ENCODE peak calls at places on chromosomes 4 and X, in ten cellular contexts. S, Q, I, C, V, U, K, R, Z and O are unnamed samples.
A peak's percentile ranks its signal among the peaks of the same experiment; 100 is the strongest.

GRCh38 chr4:168291242-168291641 is 27.3 kb downstream of the DDX60 start:
- DNase-seq in Z (no peak), V (no peak), K (no peak), U (no peak), S (no peak), C (no peak), R (no peak), Q (no peak), I (no peak), O (no peak)

GRCh38 chr4:28557755-28558154 is 1697.1 kb downstream of the STIM2 start:
- DNase-seq in V (no peak), Z (no peak), U (no peak), I (no peak), S (no peak), C (no peak), K (no peak), Q (no peak), R (peak; percentile 77), O (no peak)

GRCh38 chrX:2676794-2677675 is 14.1 kb upstream of the CD99 start:
- DNase-seq in V (no peak), C (no peak), I (no peak), U (no peak), Z (no peak), S (no peak), K (no peak), R (no peak), Q (no peak), O (no peak)

GRCh38 chr4:69859140-69859539 is 805 bp downstream of the SULT1E1 start:
- DNase-seq in V (no peak), I (no peak), C (no peak), Q (no peak), R (no peak), U (no peak), K (no peak), S (no peak), Z (no peak), O (no peak)

GRCh38 chr4:7771056-7771455 is 168.6 kb downstream of the AFAP1 start:
- DNase-seq in S (no peak), K (no peak), Q (no peak), I (no peak), C (no peak), R (no peak), Z (no peak), U (no peak), V (peak; percentile 42), O (no peak)

GRCh38 chr4:73430188-73430587 is 5.8 kb upstream of the AFP start:
- DNase-seq in U (no peak), Z (no peak), V (no peak), C (no peak), I (no peak), Q (no peak), S (no peak), R (no peak), K (no peak), O (no peak)

GRCh38 chr4:163161536-163162205 is 5.0 kb downstream of the NAF1 start:
- DNase-seq in Z (no peak), U (no peak), Q (no peak), R (peak; percentile 95), V (no peak), S (no peak), C (no peak), I (no peak), K (no peak), O (no peak)

GRCh38 chrX:384861-385260 is 1.8 kb downstream of the PPP2R3B start:
- DNase-seq in V (no peak), R (no peak), K (no peak), S (no peak), I (no peak), U (no peak), Q (no peak), C (no peak), Z (no peak), O (no peak)

GRCh38 chrX:11532291-11533075 is 133.2 kb downstream of the ARHGAP6 start:
- DNase-seq in R (peak; percentile 9), S (peak; percentile 56), V (no peak), Z (no peak), U (no peak), Q (no peak), C (peak; percentile 58), K (no peak), I (no peak), O (no peak)

GRCh38 chrX:55623100-55623499 is at the start of gene FOXR2:
- DNase-seq in Z (no peak), U (no peak), C (no peak), S (no peak), R (no peak), V (no peak), I (no peak), Q (no peak), K (no peak), O (no peak)

GRCh38 chr4:81389720-81390119 is 82.0 kb downstream of the RASGEF1B start:
- DNase-seq in Z (no peak), C (no peak), R (no peak), U (no peak), V (no peak), I (no peak), S (no peak), Q (no peak), K (no peak), O (no peak)

GRCh38 chr4:81392164-81392563 is 79.5 kb downstream of the RASGEF1B start:
- DNase-seq in V (no peak), U (no peak), Z (no peak), S (no peak), I (no peak), K (no peak), Q (no peak), C (no peak), R (no peak), O (no peak)

GRCh38 chr4:81398379-81398778 is 73.3 kb downstream of the RASGEF1B start:
- DNase-seq in S (no peak), Q (no peak), C (no peak), V (no peak), R (no peak), I (no peak), K (no peak), U (no peak), Z (no peak), O (no peak)

GRCh38 chr4:81397635-81398034 is 74.1 kb downstream of the RASGEF1B start:
- DNase-seq in Q (no peak), Z (no peak), V (no peak), I (no peak), C (no peak), K (no peak), S (no peak), R (no peak), U (no peak), O (no peak)

DNA sequence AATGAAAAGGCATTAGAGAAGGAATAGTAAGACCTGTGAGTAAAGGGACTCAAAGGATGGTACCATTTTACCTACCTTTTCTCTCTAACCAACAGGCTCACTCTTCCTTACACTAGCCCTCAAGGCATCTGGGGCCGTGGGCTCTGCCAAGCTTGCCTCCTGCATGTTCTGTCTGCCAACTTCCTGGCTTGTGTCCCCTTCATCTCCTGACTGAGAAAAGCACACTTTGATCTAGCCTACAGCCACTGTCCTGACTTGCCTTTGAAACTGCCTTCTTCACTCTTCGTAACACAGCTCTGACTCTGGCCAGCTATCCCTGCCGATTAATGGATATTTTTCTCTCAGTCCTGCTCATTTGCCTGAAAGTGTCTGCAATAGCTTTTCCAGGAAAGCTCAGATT is 76.5 kb downstream of the RASGEF1B start:
- DNase-seq in Z (no peak), S (no peak), U (no peak), K (no peak), Q (no peak), V (no peak), I (no peak), R (no peak), C (no peak), O (no peak)
- H3K4me1 ChIP-seq in Z (no peaks in the 10 kb centered on the region), S (no peaks in the 10 kb centered on the region), U (no peaks in the 10 kb centered on the region), K (no peaks in the 10 kb centered on the region), Q (no peaks in the 10 kb centered on the region), V (no peaks in the 10 kb centered on the region), I (no peaks in the 10 kb centered on the region), R (no peaks in the 10 kb centered on the region), C (no peaks in the 10 kb centered on the region), O (no peaks in the 10 kb centered on the region)

DNA sequence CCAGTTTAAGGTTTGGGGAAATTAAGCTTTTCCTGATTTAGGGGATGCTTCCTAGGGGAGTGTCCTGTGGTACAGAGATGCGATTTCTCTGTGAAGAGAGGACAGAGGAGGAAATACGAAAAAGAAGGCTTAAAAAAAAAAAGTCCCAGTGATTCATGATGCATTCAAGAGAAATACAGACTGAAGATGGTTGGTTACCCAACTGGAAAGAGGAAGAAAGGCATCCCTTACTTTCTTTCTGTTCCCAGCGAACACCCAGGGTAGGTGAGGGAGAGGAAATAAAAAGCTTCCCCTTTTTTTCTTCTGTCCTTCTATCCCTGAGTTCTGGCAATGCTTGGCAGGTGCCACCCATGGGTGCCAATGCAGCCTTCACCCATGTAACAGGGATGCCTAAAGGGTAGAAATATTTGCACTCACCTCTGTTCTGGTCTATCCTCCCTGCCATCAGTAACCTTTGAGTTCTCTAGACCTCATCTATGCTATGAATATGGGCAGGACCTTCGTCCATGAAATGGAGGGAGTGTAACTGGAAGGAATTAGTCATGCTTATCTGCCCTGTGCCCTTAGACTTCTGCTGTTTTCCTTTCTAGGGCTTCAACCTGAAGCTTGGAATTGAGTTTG is 230.1 kb upstream of the GALNTL6 start:
- DNase-seq in C (no peak), R (no peak), U (no peak), K (no peak), V (no peak), Q (no peak), Z (no peak), S (no peak), I (no peak), O (no peak)
- TF ChIP-seq CTCF in C (no peak), R (no peak), U (no peak), K (no peak), V (no peak), Q (no peak), Z (no peak), S (no peak), I (no peak), O (no peak)

DNA sequence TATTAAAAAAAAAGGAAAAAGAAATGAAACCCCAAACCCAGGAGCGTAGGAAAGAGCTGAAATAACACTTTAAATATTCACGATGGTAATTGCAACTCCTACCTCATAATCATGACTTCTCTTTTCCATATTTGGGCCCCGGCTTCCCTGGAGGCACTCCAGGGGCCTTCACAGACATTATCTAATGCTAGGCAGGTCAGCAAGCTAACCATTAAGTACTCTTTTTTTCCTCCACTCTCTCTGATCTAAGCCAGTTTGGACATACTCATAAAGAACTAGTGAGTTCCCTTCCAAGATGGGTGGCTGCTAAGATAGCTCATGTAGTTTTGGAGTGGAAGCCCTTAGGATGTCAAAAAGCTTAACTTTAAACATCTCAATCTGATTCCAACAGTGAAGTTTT is 83.2 kb downstream of the SH3KBP1 start:
- DNase-seq in V (no peak), K (no peak), R (no peak), U (no peak), Q (no peak), S (no peak), C (no peak), Z (no peak), I (no peak), O (no peak)
- H3K4me1 ChIP-seq in V (peaks cover 41% of the 10 kb centered on the region), K (peaks cover 14% of the 10 kb centered on the region), R (peaks cover 2% of the 10 kb centered on the region), U (no peaks in the 10 kb centered on the region), Q (no peaks in the 10 kb centered on the region), S (no peaks in the 10 kb centered on the region), C (no peaks in the 10 kb centered on the region), Z (no peaks in the 10 kb centered on the region), I (peaks cover 17% of the 10 kb centered on the region), O (peaks cover 4% of the 10 kb centered on the region)

GRCh38 chr4:120452006-120452405 is 385.4 kb upstream of the MAD2L1 start:
- DNase-seq in Q (no peak), K (no peak), S (no peak), V (no peak), Z (no peak), I (no peak), R (no peak), C (no peak), U (no peak), O (no peak)

GRCh38 chr4:120454788-120455187 is 388.1 kb upstream of the MAD2L1 start:
- DNase-seq in Z (no peak), U (no peak), C (no peak), I (no peak), R (no peak), V (no peak), K (no peak), Q (no peak), S (no peak), O (no peak)
- TF ChIP-seq CTCF in Z (no peak), U (no peak), C (no peak), I (no peak), R (no peak), V (no peak), K (no peak), Q (no peak), S (no peak), O (no peak)